ENCODE peak calls at places on chromosomes 16 and 17, in ten cellular contexts. B, X, Y, K, F, Q, Z, H, G and U are unnamed samples.

GRCh38 chr17:14474591-14474990 is 173.7 kb downstream of the HS3ST3B1 start:
- DNase-seq in B (no peak), X (no peak), Y (no peak), K (no peak), F (no peak), Q (no peak), Z (no peak), H (no peak), G (no peak), U (no peak)

GRCh38 chr17:64767269-64767997 is 105.3 kb upstream of the SMURF2 start:
- DNase-seq in B (no peak), X (no peak), Y (no peak), K (no peak), F (no peak), Q (no peak), Z (no peak), H (no peak), G (no peak), U (no peak)

GRCh38 chr17:82372063-82372590 is 562 bp downstream of the UTS2R start:
- DNase-seq in B (no peak), X (no peak), Y (no peak), K (no peak), F (no peak), Q (no peak), Z (no peak), H (no peak), G (no peak), U (no peak)

GRCh38 chr17:20992987-20993862 is 49.6 kb downstream of the USP22 start:
- DNase-seq in B (peak), X (peak), Y (no peak), K (peak), F (peak), Q (peak), Z (no peak), H (peak), G (peak), U (peak)

GRCh38 chr16:53504161-53504663 is 1.2 kb upstream of the AKTIP start:
- DNase-seq in B (peak), X (no peak), Y (peak), K (peak), F (peak), Q (peak), Z (peak), H (peak), G (peak), U (peak)

GRCh38 chr17:427327-427726 is 74.7 kb upstream of the RPH3AL start:
- DNase-seq in B (no peak), X (no peak), Y (no peak), K (no peak), F (no peak), Q (no peak), Z (no peak), H (no peak), G (no peak), U (no peak)

GRCh38 chr17:79954281-79955166 is 81.1 kb downstream of the TBC1D16 start:
- DNase-seq in B (no peak), X (no peak), Y (no peak), K (no peak), F (no peak), Q (no peak), Z (peak), H (no peak), G (no peak), U (no peak)

GRCh38 chr17:37176683-37177082 is 199.1 kb upstream of the C17orf78 start:
- DNase-seq in B (no peak), X (no peak), Y (no peak), K (no peak), F (no peak), Q (no peak), Z (no peak), H (no peak), G (peak), U (no peak)

GRCh38 chr16:1870365-1871082 is 1.4 kb downstream of the MEIOB start:
- DNase-seq in B (no peak), X (no peak), Y (no peak), K (no peak), F (no peak), Q (no peak), Z (no peak), H (peak), G (peak), U (peak)

GRCh38 chr17:45783593-45784292 is 377 bp upstream of the CRHR1 start:
- DNase-seq in B (peak), X (no peak), Y (no peak), K (no peak), F (no peak), Q (no peak), Z (no peak), H (no peak), G (no peak), U (no peak)

GRCh38 chr17:58336456-58337094 is 8.0 kb upstream of the TSPOAP1 start:
- DNase-seq in B (no peak), X (no peak), Y (peak), K (no peak), F (no peak), Q (no peak), Z (peak), H (peak), G (no peak), U (no peak)

GRCh38 chr17:80374039-80374731 is 40.8 kb upstream of the ENDOV start:
- DNase-seq in B (no peak), X (no peak), Y (no peak), K (no peak), F (no peak), Q (no peak), Z (no peak), H (no peak), G (no peak), U (no peak)

GRCh38 chr16:16084874-16085273 is 135.5 kb downstream of the ABCC1 start:
- DNase-seq in B (no peak), X (no peak), Y (no peak), K (no peak), F (no peak), Q (no peak), Z (no peak), H (no peak), G (no peak), U (no peak)

GRCh38 chr17:73841431-73842060 is 197.3 kb upstream of the SDK2 start:
- DNase-seq in B (no peak), X (no peak), Y (no peak), K (no peak), F (no peak), Q (no peak), Z (no peak), H (peak), G (no peak), U (no peak)

GRCh38 chr16:75203106-75203505 is 3.9 kb downstream of the CTRB2 start:
- DNase-seq in B (peak), X (no peak), Y (no peak), K (no peak), F (peak), Q (no peak), Z (no peak), H (no peak), G (no peak), U (no peak)

GRCh38 chr17:83100853-83101391 is 21.5 kb downstream of the METRNL start:
- DNase-seq in B (no peak), X (no peak), Y (no peak), K (no peak), F (no peak), Q (no peak), Z (no peak), H (no peak), G (no peak), U (no peak)

GRCh38 chr16:20402651-20403050 is 1.9 kb downstream of the PDILT start:
- DNase-seq in B (no peak), X (no peak), Y (no peak), K (no peak), F (no peak), Q (no peak), Z (no peak), H (no peak), G (no peak), U (no peak)

GRCh38 chr16:57388359-57389086 is 16.0 kb upstream of the CCL17 start:
- DNase-seq in B (no peak), X (no peak), Y (peak), K (no peak), F (no peak), Q (no peak), Z (no peak), H (no peak), G (no peak), U (no peak)

GRCh38 chr17:66964083-66964771 is at the start of gene CACNG4:
- DNase-seq in B (no peak), X (no peak), Y (no peak), K (no peak), F (no peak), Q (no peak), Z (no peak), H (no peak), G (no peak), U (no peak)

GRCh38 chr16:89291355-89291754 is 73.9 kb downstream of the ZNF778 start:
- DNase-seq in B (no peak), X (no peak), Y (no peak), K (no peak), F (no peak), Q (no peak), Z (no peak), H (no peak), G (no peak), U (no peak)

GRCh38 chr17:63843387-63844292 is 1.2 kb upstream of the SMARCD2 start:
- DNase-seq in B (peak), X (no peak), Y (peak), K (peak), F (peak), Q (peak), Z (peak), H (peak), G (peak), U (peak)

GRCh38 chr16:28984619-28985135 is at the start of gene LAT:
- DNase-seq in B (peak), X (no peak), Y (no peak), K (no peak), F (no peak), Q (peak), Z (peak), H (no peak), G (no peak), U (no peak)

GRCh38 chr16:8905168-8905762 is 23.1 kb downstream of the LITAFD start:
- DNase-seq in B (no peak), X (no peak), Y (no peak), K (no peak), F (no peak), Q (no peak), Z (no peak), H (peak), G (peak), U (no peak)

GRCh38 chr17:38729886-38730525 is at the start of gene CISD3:
- DNase-seq in B (peak), X (peak), Y (peak), K (peak), F (peak), Q (peak), Z (peak), H (peak), G (peak), U (peak)

GRCh38 chr16:48350716-48351115 is 34.5 kb downstream of the SIAH1 start:
- DNase-seq in B (no peak), X (no peak), Y (no peak), K (no peak), F (no peak), Q (no peak), Z (no peak), H (no peak), G (no peak), U (no peak)

GRCh38 chr17:41773190-41773588 is 13.3 kb downstream of the JUP start:
- DNase-seq in B (peak), X (no peak), Y (no peak), K (peak), F (no peak), Q (peak), Z (peak), H (peak), G (peak), U (peak)

GRCh38 chr16:81626181-81626674 is 152.9 kb upstream of the PLCG2 start:
- DNase-seq in B (no peak), X (no peak), Y (no peak), K (no peak), F (no peak), Q (no peak), Z (no peak), H (no peak), G (peak), U (no peak)

GRCh38 chr17:69733171-69734014 is 318.9 kb downstream of the MAP2K6 start:
- DNase-seq in B (peak), X (no peak), Y (no peak), K (no peak), F (peak), Q (peak), Z (peak), H (peak), G (peak), U (no peak)

GRCh38 chr16:60137891-60138290 is 1403.8 kb upstream of the GOT2 start:
- DNase-seq in B (no peak), X (no peak), Y (no peak), K (no peak), F (no peak), Q (no peak), Z (no peak), H (no peak), G (peak), U (no peak)

GRCh38 chr16:66324785-66325184 is 41.7 kb upstream of the CDH5 start:
- DNase-seq in B (no peak), X (no peak), Y (no peak), K (no peak), F (no peak), Q (no peak), Z (no peak), H (no peak), G (peak), U (no peak)
- TF ChIP-seq CTCF in B (no peak), X (no peak), Y (no peak), K (no peak), F (no peak), Q (no peak), Z (no peak), H (peak), G (no peak), U (no peak)

DNA sequence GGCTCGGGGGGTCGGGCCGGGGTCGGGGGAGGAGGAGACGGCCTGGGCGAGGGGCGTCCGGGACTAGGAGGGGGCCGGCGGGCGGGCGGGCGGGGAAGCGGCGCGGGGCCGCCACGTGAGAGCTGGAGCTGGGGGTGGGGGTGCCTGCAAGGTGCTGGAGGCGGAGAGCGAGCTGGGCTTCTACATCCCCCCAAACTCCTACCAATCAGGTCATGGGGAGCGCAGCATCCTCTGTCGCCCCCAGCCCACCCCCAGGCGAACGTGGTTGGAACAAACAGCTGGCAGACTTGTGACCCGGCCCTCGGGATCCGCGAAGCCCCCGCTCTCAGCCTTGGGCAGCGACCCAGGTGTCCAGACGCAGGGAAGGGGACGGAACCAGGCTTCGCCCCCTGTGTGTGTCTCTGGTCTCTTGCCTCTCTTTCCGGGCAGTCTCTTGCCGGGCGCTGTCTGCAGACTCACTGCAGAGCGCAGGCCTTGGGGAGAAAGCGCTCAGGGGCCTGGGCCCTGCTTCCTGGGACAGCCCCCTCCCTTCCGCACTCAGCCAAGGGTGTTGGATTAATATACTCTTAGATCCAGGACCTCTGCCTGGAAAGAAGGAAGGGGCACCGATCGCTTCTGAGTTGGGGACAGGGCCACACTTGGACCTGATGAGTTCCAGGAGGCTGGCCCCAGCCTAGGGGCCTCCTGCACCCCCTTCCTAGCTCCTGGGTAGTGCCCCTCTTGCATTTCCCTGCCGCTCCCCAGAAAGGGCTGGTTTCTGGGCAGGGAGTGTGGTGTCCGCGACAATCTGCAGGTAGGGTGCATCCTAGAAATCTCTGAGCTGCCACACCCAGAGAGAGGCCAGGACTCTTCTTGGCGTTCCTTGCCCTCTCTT is 730 bp downstream of the RASL10B start:
- DNase-seq in B (no peak), X (no peak), Y (no peak), K (no peak), F (no peak), Q (no peak), Z (no peak), H (no peak), G (no peak), U (no peak)
- H3K4me3 ChIP-seq in B (peak), X (peak), Y (no peak), K (peak), F (peak), Q (peak), Z (peak), H (peak), G (peak), U (peak)

GRCh38 chr17:7047566-7047965 is 3.7 kb upstream of the SLC16A11 start:
- DNase-seq in B (no peak), X (no peak), Y (no peak), K (no peak), F (no peak), Q (no peak), Z (no peak), H (no peak), G (no peak), U (no peak)

GRCh38 chr17:7048968-7049367 is 5.1 kb upstream of the SLC16A11 start:
- DNase-seq in B (no peak), X (no peak), Y (no peak), K (no peak), F (no peak), Q (no peak), Z (no peak), H (no peak), G (no peak), U (no peak)

GRCh38 chr17:7045492-7046126 is 1.7 kb upstream of the SLC16A11 start:
- DNase-seq in B (no peak), X (no peak), Y (no peak), K (no peak), F (no peak), Q (no peak), Z (no peak), H (peak), G (peak), U (no peak)

GRCh38 chr17:7043544-7044268 is at the start of gene SLC16A11:
- DNase-seq in B (peak), X (no peak), Y (peak), K (peak), F (peak), Q (peak), Z (peak), H (no peak), G (no peak), U (no peak)

DNA sequence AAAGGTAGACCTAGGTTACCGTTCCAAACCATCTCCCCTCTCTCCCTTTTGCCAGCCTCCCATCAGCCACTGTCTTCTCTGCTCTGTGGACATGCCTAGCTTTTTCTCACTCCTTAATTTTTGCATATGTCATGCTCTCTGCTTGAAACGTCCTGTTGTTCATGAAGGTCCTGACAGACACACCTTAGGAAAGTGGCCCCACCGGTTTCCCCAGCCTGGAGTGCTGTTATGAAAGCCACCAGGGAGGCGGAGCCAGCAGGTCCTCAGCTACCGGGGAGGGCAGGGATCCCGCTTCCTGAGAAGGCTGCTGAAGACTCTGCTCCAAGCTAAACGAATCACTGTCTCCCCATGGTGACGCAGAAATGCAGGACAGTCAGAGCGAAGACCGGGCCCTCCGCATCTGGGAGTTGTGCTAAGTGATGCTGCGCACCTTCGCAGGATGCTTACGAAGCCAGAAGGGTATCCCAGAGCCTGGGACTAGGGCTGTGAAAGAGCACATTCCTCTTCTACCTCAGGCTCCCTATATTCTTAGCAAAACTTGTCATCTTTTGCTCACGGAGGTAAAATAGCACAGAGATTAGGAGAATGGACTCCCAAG is 2.3 kb upstream of the SLC16A11 start:
- DNase-seq in B (no peak), X (no peak), Y (no peak), K (peak), F (no peak), Q (no peak), Z (no peak), H (no peak), G (no peak), U (peak)
- TF ChIP-seq CTCF in B (no peak), X (no peak), Y (no peak), K (no peak), F (no peak), Q (no peak), Z (no peak), H (no peak), G (no peak), U (no peak)

GRCh38 chr17:44094701-44095387 is 24.3 kb downstream of the G6PC3 start:
- DNase-seq in B (no peak), X (no peak), Y (no peak), K (no peak), F (no peak), Q (no peak), Z (no peak), H (no peak), G (no peak), U (no peak)
- H3K4me3 ChIP-seq in B (peak), X (no peak), Y (no peak), K (no peak), F (no peak), Q (peak), Z (no peak), H (no peak), G (no peak), U (no peak)

GRCh38 chr16:46558018-46558417 is 63.2 kb downstream of the SHCBP1 start:
- DNase-seq in B (no peak), X (no peak), Y (no peak), K (no peak), F (no peak), Q (no peak), Z (no peak), H (no peak), G (no peak), U (no peak)

GRCh38 chr16:46555981-46556380 is 65.2 kb downstream of the SHCBP1 start:
- DNase-seq in B (no peak), X (no peak), Y (no peak), K (no peak), F (no peak), Q (no peak), Z (no peak), H (no peak), G (no peak), U (no peak)
- TF ChIP-seq CTCF in B (no peak), X (no peak), Y (no peak), K (no peak), F (no peak), Q (no peak), Z (no peak), H (no peak), G (no peak), U (no peak)

DNA sequence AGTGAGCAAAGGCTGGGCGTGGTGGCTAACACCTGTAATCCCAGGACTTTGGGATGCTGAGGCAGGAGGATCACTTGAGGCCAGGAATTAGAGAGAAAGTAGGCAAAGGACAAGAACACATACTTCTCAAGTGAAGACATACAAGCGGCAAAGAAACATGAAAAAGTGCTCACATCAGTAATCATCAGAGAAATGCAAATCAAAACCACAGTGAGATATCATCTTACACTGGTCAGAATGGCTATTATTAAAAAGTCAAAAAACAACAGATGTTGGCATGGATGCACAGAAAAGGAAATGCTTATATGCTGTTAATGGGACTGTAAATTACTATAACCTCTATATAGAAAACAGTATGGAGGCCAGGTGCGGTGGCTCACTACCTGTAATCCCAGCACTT is 12.2 kb upstream of the SLX4 start:
- DNase-seq in B (no peak), X (no peak), Y (no peak), K (no peak), F (no peak), Q (no peak), Z (no peak), H (no peak), G (no peak), U (no peak)
- H3K4me3 ChIP-seq in B (no peak), X (no peak), Y (peak), K (no peak), F (no peak), Q (no peak), Z (no peak), H (no peak), G (no peak), U (no peak)